ENCODE peak calls at places on chromosomes 16 and 17, in five cellular contexts. W is endothelial cell of umbilical vein, Y is HL-60, J is SK-N-SH, K is stomach. A is an unnamed sample.

GRCh38 chr17:14434506-14434905 is 133.6 kb downstream of the HS3ST3B1 start:
- DNase-seq in W (no peak), K (no peak), Y (no peak), J (no peak), A (no peak)

GRCh38 chr16:58201163-58201562 is 3.3 kb upstream of the CSNK2A2 start:
- DNase-seq in J (no peak), Y (no peak), W (no peak), K (no peak), A (no peak)

GRCh38 chr17:70661342-70662222 is 492.2 kb downstream of the KCNJ2 start:
- DNase-seq in K (no peak), W (no peak), J (no peak), Y (no peak), A (no peak)

GRCh38 chr17:44083250-44083849 is 12.8 kb downstream of the G6PC3 start:
- DNase-seq in W (peak), J (peak), Y (peak), K (no peak), A (no peak)

GRCh38 chr16:81067166-81067565 is 9.9 kb downstream of the C16orf46 start:
- DNase-seq in K (no peak), J (no peak), Y (no peak), W (no peak), A (no peak)

GRCh38 chr17:81419333-81419885 is 24.2 kb downstream of the BAHCC1 start:
- DNase-seq in J (peak), Y (no peak), K (peak), W (peak), A (peak)

GRCh38 chr16:836221-836620 is 35.7 kb upstream of the GNG13 start:
- DNase-seq in K (no peak), Y (no peak), J (no peak), W (no peak), A (no peak)

GRCh38 chr17:19457830-19458271 is 46.8 kb downstream of the RNF112 start:
- DNase-seq in W (no peak), Y (no peak), J (no peak), K (no peak), A (no peak)

GRCh38 chr16:1430759-1431496 is at the start of gene PERCC1:
- DNase-seq in W (no peak), K (peak), J (peak), Y (no peak), A (peak)

GRCh38 chr17:63140255-63140654 is 174.2 kb downstream of the TANC2 start:
- DNase-seq in J (no peak), W (peak), Y (peak), K (no peak), A (no peak)

GRCh38 chr16:85524630-85525463 is 88.3 kb upstream of the GSE1 start:
- DNase-seq in K (peak), Y (peak), W (no peak), J (peak), A (no peak)

GRCh38 chr17:80968602-80969029 is 23.0 kb upstream of the CHMP6 start:
- DNase-seq in K (no peak), Y (no peak), W (no peak), J (peak), A (no peak)

GRCh38 chr16:64455275-64455674 is 666.6 kb downstream of the CDH11 start:
- DNase-seq in J (no peak), W (peak), K (no peak), Y (no peak), A (no peak)

GRCh38 chr17:50154604-50155003 is 4.1 kb upstream of the PPP1R9B start:
- DNase-seq in W (no peak), J (no peak), K (no peak), Y (no peak), A (no peak)

GRCh38 chr16:83842755-83843507 is 35.2 kb downstream of the HSBP1 start:
- DNase-seq in K (no peak), J (no peak), Y (peak), W (no peak), A (no peak)

GRCh38 chr17:3695129-3695722 is 729 bp downstream of the P2RX5 start:
- DNase-seq in J (peak), K (no peak), Y (no peak), W (no peak), A (no peak)

GRCh38 chr17:5241861-5242671 is 7.4 kb upstream of the SCIMP start:
- DNase-seq in K (peak), J (no peak), Y (no peak), W (peak), A (no peak)

GRCh38 chr17:2949469-2950044 is 113.8 kb downstream of the OR1D5 start:
- DNase-seq in K (peak), W (no peak), Y (no peak), J (no peak), A (no peak)

GRCh38 chr16:29977063-29977462 is 3.4 kb downstream of the TAOK2 start:
- DNase-seq in Y (no peak), J (peak), K (no peak), W (peak), A (no peak)

GRCh38 chr16:29975134-29975538 is 1.5 kb downstream of the TAOK2 start:
- DNase-seq in W (no peak), J (no peak), Y (no peak), K (no peak), A (no peak)

GRCh38 chr16:29978081-29978480 is 4.4 kb downstream of the TAOK2 start:
- DNase-seq in W (no peak), J (no peak), Y (no peak), K (no peak), A (no peak)

GRCh38 chr16:29974291-29975133 is 844 bp downstream of the TAOK2 start:
- DNase-seq in Y (peak), J (peak), W (peak), K (no peak), A (no peak)

GRCh38 chr16:29975811-29976511 is 2.3 kb downstream of the TAOK2 start:
- DNase-seq in J (no peak), W (peak), Y (no peak), K (no peak), A (no peak)
- H3K4me3 ChIP-seq in J (peak), W (peak), Y (no peak), K (peak), A (peak)

DNA sequence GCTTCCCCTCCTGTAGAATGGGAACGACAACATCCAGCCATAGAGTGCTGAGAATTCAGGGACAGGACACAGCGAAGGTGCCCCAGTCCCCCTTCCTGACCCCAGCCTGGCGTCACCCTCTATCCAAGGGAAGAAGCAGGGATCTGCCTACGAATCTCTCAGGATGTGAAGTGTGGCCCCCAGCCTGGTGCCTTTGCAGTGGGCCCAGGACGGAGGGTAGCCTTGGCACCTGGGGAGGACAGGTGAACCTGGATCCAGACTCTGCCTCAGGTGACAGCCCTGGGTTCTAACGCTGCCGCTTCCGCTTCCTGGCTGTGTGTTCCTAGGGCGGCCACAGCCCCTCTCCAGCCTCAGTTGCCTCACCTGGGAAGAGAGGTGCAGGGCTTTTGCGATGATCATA is 36.4 kb downstream of the JPH3 start:
- DNase-seq in W (no peak), J (no peak), Y (no peak), K (no peak), A (no peak)
- TF ChIP-seq POLR2AphosphoS5 in W (no peak), J (no peak), Y (no peak), K (no peak), A (no peak)

GRCh38 chr16:28100810-28101532 is 37.5 kb upstream of the GSG1L start:
- DNase-seq in Y (no peak), W (no peak), K (no peak), J (no peak), A (no peak)
- H3K4me3 ChIP-seq in Y (no peak), W (no peak), K (no peak), J (no peak), A (no peak)

DNA sequence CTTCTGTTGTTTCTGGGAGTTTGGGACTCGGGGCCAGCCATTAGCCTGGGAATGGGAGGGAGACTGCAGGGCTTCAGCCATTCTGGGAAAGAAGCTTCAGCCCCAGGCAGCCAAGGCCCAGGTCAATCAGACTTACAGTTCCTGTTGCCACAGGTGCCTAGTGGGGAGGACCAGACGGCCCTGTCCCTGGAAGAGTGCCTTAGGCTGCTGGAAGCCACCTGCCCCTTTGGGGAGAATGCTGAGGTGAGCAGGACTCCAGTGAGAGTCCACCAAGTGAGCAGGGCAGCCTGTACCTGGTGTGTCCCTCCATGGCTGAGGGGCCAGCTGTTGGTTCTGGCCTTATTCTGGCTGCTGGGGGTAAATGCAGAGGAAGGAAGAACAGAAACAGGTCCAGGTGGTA is 8.7 kb downstream of the NFE2L1 start:
- DNase-seq in Y (no peak), W (no peak), J (no peak), K (no peak), A (no peak)
- TF ChIP-seq POLR2AphosphoS5 in Y (no peak), W (no peak), J (no peak), K (no peak), A (no peak)

GRCh38 chr17:57407287-57408063 is 151.2 kb downstream of the MSI2 start:
- DNase-seq in K (peak), W (no peak), J (no peak), Y (no peak), A (peak)
- H3K4me3 ChIP-seq in K (no peak), W (no peak), J (no peak), Y (no peak), A (no peak)

GRCh38 chr17:59331129-59331928 is at the start of gene YPEL2:
- DNase-seq in Y (peak), J (peak), K (peak), W (peak), A (peak)

GRCh38 chr17:59328534-59329095 is 2.8 kb upstream of the YPEL2 start:
- DNase-seq in W (no peak), Y (no peak), K (no peak), J (no peak), A (no peak)

GRCh38 chr17:59327891-59328290 is 3.6 kb upstream of the YPEL2 start:
- DNase-seq in W (no peak), J (peak), K (no peak), Y (no peak), A (no peak)

GRCh38 chr17:59330314-59330942 is 1.0 kb upstream of the YPEL2 start:
- DNase-seq in W (peak), J (no peak), Y (no peak), K (peak), A (peak)

GRCh38 chr17:59329558-59330313 is 1.7 kb upstream of the YPEL2 start:
- DNase-seq in J (peak), W (peak), Y (peak), K (peak), A (peak)
- TF ChIP-seq POLR2AphosphoS5 in J (no peak), W (peak), Y (no peak), K (peak), A (peak)